ENCODE peak calls at places on chromosome 14, in five cellular contexts. Z is IMR-90; B is CD8-positive, alpha-beta T cell; O is sigmoid colon; H is right lobe of liver. T is an unnamed sample.

GRCh38 chr14:64773577-64773976 is 69.4 kb downstream of the PLEKHG3 start:
- DNase-seq in Z (no peak), B (no peak), O (no peak), H (no peak), T (no peak)

GRCh38 chr14:50084666-50085065 is 31.7 kb downstream of the VCPKMT start:
- DNase-seq in Z (no peak), B (no peak), O (no peak), H (no peak), T (no peak)

GRCh38 chr14:81450100-81450531 is 50.0 kb upstream of the STON2 start:
- DNase-seq in Z (no peak), B (no peak), O (peak; percentile 82), H (no peak), T (no peak)

GRCh38 chr14:74552623-74553022 is 59.1 kb downstream of the ISCA2 start:
- DNase-seq in Z (peak; percentile 50), B (no peak), O (peak; percentile 81), H (no peak), T (peak; percentile 15)

GRCh38 chr14:30547388-30548048 is 11.4 kb upstream of the G2E3 start:
- DNase-seq in Z (no peak), B (no peak), O (no peak), H (no peak), T (no peak)

GRCh38 chr14:38208825-38209562 is 1.3 kb downstream of the SSTR1 start:
- DNase-seq in Z (peak; percentile 74), B (no peak), O (no peak), H (peak; percentile 64), T (peak; percentile 14)

GRCh38 chr14:41449057-41449456 is 157.6 kb upstream of the LRFN5 start:
- DNase-seq in Z (no peak), B (no peak), O (no peak), H (no peak), T (no peak)

GRCh38 chr14:99755629-99756603 is 37.3 kb upstream of the EML1 start:
- DNase-seq in Z (peak; percentile 95), B (no peak), O (peak; percentile 95), H (peak; percentile 91), T (no peak)

GRCh38 chr14:52348796-52349195 is 34.7 kb downstream of the PTGER2 start:
- DNase-seq in Z (peak; percentile 87), B (no peak), O (no peak), H (no peak), T (no peak)

GRCh38 chr14:103847954-103848719 is 762 bp upstream of the PPP1R13B start:
- DNase-seq in Z (no peak), B (no peak), O (peak; percentile 74), H (peak; percentile 44), T (no peak)

GRCh38 chr14:103845327-103845726 is 2.0 kb downstream of the PPP1R13B start:
- DNase-seq in Z (no peak), B (no peak), O (no peak), H (no peak), T (no peak)

GRCh38 chr14:103846569-103847438 is 571 bp downstream of the PPP1R13B start:
- DNase-seq in Z (no peak), B (no peak), O (peak; percentile 69), H (peak; percentile 62), T (no peak)

GRCh38 chr14:103847439-103847953 is at the start of gene PPP1R13B:
- DNase-seq in Z (peak; percentile 71), B (peak; percentile 92), O (peak; percentile 96), H (peak; percentile 97), T (peak; percentile 85)

DNA sequence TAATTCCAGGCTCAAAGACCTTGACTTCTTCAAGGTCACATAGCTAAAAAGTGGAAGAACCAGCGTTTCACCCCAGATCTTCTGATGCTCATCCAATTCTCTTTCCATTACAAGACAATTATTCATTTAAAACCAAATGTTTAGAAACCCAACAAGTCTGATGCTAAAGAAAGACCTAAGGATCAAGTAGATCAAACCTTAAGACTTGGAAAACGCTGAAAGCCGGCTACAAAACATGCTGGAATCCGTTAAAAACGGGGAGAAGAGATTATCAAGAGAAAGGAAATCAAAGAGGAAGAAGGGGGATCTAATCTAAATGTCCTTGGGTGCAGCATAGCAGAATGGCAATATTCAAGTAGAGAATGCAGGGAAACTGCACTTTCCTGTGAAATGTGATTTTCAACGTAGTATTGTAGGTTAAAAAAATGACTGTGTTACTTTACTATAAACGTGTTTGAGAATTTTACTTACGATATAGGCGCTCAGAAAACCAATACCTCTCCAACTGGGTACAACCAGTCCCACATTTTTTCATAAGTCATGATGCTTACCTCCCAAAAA is 1.3 kb downstream of the PPP1R13B start:
- DNase-seq in Z (no peak), B (no peak), O (no peak), H (no peak), T (no peak)
- H3K27ac ChIP-seq in Z (no peak overlapping the region), B (no peak overlapping the region), O (no peak overlapping the region), H (no peak overlapping the region), T (no peak overlapping the region)

GRCh38 chr14:59333668-59334067 is 131.5 kb downstream of the GPR135 start:
- DNase-seq in Z (peak; percentile 95), B (no peak), O (peak; percentile 78), H (no peak), T (no peak)
- H3K27ac ChIP-seq in Z (no peak overlapping the region), B (no peak overlapping the region), O (peak overlapping the region; percentile 78), H (peak overlapping the region; percentile 2), T (peak overlapping the region; percentile 69)

GRCh38 chr14:76718306-76719075 is 42.8 kb upstream of the VASH1 start:
- DNase-seq in Z (no peak), B (no peak), O (no peak), H (no peak), T (no peak)
- H3K27ac ChIP-seq in Z (no peak overlapping the region), B (no peak overlapping the region), O (no peak overlapping the region), H (no peak overlapping the region), T (no peak overlapping the region)

GRCh38 chr14:104700224-104700623 is 10.8 kb downstream of the INF2 start:
- DNase-seq in Z (no peak), B (no peak), O (no peak), H (no peak), T (no peak)

GRCh38 chr14:104699426-104699748 is 10.0 kb downstream of the INF2 start:
- DNase-seq in Z (no peak), B (no peak), O (no peak), H (no peak), T (no peak)

GRCh38 chr14:104701383-104702076 is 12.1 kb downstream of the INF2 start:
- DNase-seq in Z (no peak), B (no peak), O (no peak), H (no peak), T (no peak)

GRCh38 chr14:104702106-104702505 is 12.7 kb downstream of the INF2 start:
- DNase-seq in Z (no peak), B (no peak), O (no peak), H (no peak), T (no peak)

DNA sequence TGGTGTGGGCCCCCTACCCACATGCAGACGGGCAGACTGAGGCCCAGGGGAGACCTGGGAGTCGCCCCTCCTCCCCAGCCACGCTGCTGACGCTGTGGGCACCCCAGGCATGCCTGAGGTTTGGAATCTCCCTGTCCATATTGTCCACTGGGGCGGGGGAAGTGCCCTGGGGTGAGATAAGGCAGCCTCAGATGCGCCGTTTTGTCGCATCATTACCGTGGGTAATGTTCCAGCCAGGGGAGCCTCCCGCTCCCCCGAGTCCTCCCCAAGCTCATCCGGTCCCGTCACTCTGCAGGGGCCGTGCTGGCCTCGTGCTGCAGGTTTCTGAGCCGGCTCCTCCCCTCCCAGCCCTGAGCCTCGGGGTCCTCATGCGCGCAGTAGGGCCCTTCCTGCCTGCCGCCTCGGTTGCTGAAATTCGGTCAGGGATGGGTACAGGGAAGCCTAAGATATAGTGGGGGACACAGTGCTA is 11.4 kb downstream of the INF2 start:
- DNase-seq in Z (no peak), B (no peak), O (no peak), H (no peak), T (no peak)
- H3K27ac ChIP-seq in Z (no peak overlapping the region), B (no peak overlapping the region), O (peak overlapping the region; percentile 90), H (no peak overlapping the region), T (no peak overlapping the region)

DNA sequence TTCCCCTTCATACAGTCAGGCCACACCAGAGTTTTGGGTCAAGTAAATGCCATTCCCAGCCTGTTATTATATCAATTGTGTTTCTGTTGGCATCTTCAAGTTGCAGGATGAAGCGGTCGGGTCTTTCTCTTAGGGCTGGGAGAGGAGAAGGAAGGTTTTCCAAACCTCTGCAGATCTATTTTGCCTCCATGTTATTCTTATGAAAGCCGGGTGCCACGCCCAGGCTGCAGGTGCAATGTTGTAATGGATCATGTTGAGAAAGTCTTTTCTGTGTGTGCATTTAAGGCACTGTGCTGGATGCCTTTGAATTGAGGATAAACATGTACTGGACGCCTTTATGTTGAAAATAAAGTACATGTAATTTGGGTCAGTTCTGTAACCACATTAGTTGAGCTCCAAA is 164.4 kb upstream of the HIF1A start:
- DNase-seq in Z (no peak), B (no peak), O (no peak), H (no peak), T (no peak)
- H3K27ac ChIP-seq in Z (no peak overlapping the region), B (no peak overlapping the region), O (no peak overlapping the region), H (no peak overlapping the region), T (no peak overlapping the region)

DNA sequence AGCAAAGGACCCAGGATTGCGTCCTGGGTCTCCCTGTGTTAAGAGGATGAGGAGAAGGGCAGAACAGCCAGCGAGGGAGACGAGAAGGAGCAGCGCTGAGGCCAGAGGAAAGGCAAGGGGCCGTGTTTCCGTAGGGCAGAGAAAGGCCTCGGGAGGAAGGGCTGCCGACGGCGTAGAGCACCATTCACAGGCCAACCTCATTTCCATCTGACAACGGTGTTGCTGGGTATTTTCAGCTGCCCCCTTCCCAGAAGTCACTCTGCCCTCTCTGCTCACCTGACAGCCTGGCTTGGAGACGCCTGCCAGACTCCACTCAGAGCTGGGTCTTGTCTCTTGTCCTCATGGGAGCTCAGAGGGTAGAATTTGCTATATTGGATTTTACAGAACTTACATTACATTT is 51.4 kb downstream of the GPR68 start:
- DNase-seq in Z (no peak), B (no peak), O (no peak), H (no peak), T (no peak)
- H3K27ac ChIP-seq in Z (no peak overlapping the region), B (no peak overlapping the region), O (no peak overlapping the region), H (no peak overlapping the region), T (no peak overlapping the region)

GRCh38 chr14:35810963-35811362 is 1.9 kb upstream of the RALGAPA1 start:
- DNase-seq in Z (no peak), B (no peak), O (no peak), H (no peak), T (no peak)
- H3K27ac ChIP-seq in Z (no peak overlapping the region), B (no peak overlapping the region), O (no peak overlapping the region), H (no peak overlapping the region), T (no peak overlapping the region)

DNA sequence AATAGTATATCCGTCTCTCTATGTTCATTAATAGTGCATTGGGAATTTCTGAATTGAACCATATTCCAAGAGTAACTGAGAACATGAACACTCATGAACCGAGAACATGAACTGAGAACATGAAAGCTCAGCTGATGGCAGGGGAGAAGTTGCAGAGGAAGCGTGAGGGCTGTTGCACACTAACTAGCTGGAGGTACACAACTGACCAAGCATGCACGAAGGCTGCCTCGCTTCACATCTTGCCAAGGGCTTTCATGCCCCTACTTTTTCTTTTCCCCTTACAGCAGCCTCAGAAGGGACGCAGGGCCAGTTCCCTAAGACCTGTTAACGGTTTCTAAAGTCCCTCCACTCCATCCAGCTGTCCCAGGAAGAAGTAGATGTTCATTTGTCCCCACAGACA is 4.3 kb downstream of the RNASE1 start:
- DNase-seq in Z (no peak), B (no peak), O (no peak), H (no peak), T (no peak)
- H3K27ac ChIP-seq in Z (no peak overlapping the region), B (no peak overlapping the region), O (peak overlapping the region; percentile 58), H (no peak overlapping the region), T (peak overlapping the region; percentile 93)